ENCODE peak calls at places on chromosomes 5 and 9, in five cellular contexts. H, D, F, I and M are unnamed samples.
A peak's percentile ranks its signal among the peaks of the same experiment; 100 is the strongest.

GRCh38 chr5:59380350-59380951 is 513.1 kb downstream of the PDE4D start:
- DNase-seq in H (no peak), D (no peak), F (no peak), I (no peak), M (no peak)

GRCh38 chr5:54251981-54252380 is 58.4 kb downstream of the ARL15 start:
- DNase-seq in H (no peak), D (no peak), F (no peak), I (no peak), M (no peak)

GRCh38 chr9:33878691-33879366 is 61.9 kb downstream of the UBE2R2 start:
- DNase-seq in H (no peak), D (no peak), F (no peak), I (no peak), M (no peak)

GRCh38 chr9:135744333-135745070 is 42.5 kb downstream of the KCNT1 start:
- DNase-seq in H (no peak), D (no peak), F (no peak), I (no peak), M (no peak)

GRCh38 chr5:139878093-139878492 is 82.5 kb downstream of the PSD2 start:
- DNase-seq in H (no peak), D (no peak), F (no peak), I (no peak), M (no peak)

GRCh38 chr5:90434116-90434714 is 24.7 kb upstream of the CETN3 start:
- DNase-seq in H (peak; percentile 89), D (peak; percentile 21), F (no peak), I (no peak), M (peak; percentile 72)

GRCh38 chr9:107358867-107359440 is 75.9 kb downstream of the RAD23B start:
- DNase-seq in H (no peak), D (no peak), F (no peak), I (no peak), M (no peak)

GRCh38 chr5:132466453-132467291 is 23.9 kb downstream of the IRF1 start:
- DNase-seq in H (no peak), D (no peak), F (no peak), I (peak; percentile 89), M (no peak)

GRCh38 chr5:133779828-133780475 is 167.6 kb upstream of the FSTL4 start:
- DNase-seq in H (peak; percentile 67), D (no peak), F (no peak), I (no peak), M (no peak)

GRCh38 chr9:87862536-87863268 is 20.0 kb upstream of the SPATA31E1 start:
- DNase-seq in H (peak; percentile 57), D (no peak), F (peak; percentile 74), I (no peak), M (no peak)

GRCh38 chr5:122118356-122118948 is 10.9 kb upstream of the ZNF474 start:
- DNase-seq in H (no peak), D (no peak), F (no peak), I (no peak), M (no peak)

GRCh38 chr9:83066771-83067170 is 3.8 kb upstream of the RASEF start:
- DNase-seq in H (no peak), D (no peak), F (no peak), I (no peak), M (no peak)

GRCh38 chr9:114285166-114285867 is 37.6 kb upstream of the ORM1 start:
- DNase-seq in H (peak; percentile 52), D (peak; percentile 85), F (no peak), I (peak; percentile 62), M (peak; percentile 38)

GRCh38 chr5:67147768-67148167 is 48.8 kb downstream of the CD180 start:
- DNase-seq in H (no peak), D (no peak), F (no peak), I (no peak), M (no peak)

GRCh38 chr9:136147038-136147889 is 28.6 kb upstream of the TMEM250 start:
- DNase-seq in H (no peak), D (no peak), F (no peak), I (peak; percentile 41), M (peak; percentile 11)

GRCh38 chr5:138177936-138178515 is 404 bp downstream of the BRD8 start:
- DNase-seq in H (peak; percentile 64), D (no peak), F (no peak), I (no peak), M (peak; percentile 16)

GRCh38 chr5:137070521-137070920 is 428.6 kb downstream of the SPOCK1 start:
- DNase-seq in H (no peak), D (no peak), F (no peak), I (no peak), M (no peak)

GRCh38 chr5:137071526-137071925 is 427.6 kb downstream of the SPOCK1 start:
- DNase-seq in H (no peak), D (no peak), F (no peak), I (no peak), M (no peak)

GRCh38 chr5:137073192-137073591 is 425.9 kb downstream of the SPOCK1 start:
- DNase-seq in H (no peak), D (no peak), F (no peak), I (no peak), M (no peak)

GRCh38 chr5:137072376-137073174 is 426.6 kb downstream of the SPOCK1 start:
- DNase-seq in H (no peak), D (no peak), F (no peak), I (no peak), M (no peak)

DNA sequence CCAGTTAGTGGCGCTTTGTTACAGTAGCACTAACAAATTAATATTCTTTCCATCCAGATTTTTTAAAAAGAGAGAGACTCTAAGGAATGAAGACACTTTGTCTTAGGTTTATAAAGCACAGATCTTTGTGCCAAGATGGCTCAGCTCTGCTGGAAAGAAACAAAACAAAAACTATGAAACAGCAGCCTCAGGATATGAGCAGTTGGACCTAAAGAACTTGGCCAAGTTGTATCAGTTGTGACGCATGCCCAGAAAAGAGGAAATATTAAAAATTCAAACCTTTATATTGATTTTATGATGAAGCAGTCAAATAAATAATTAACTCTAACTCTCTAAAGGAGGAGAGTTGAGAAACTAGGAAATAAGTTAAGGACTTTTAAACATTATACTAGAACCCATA is 427.2 kb downstream of the SPOCK1 start:
- DNase-seq in H (no peak), D (no peak), F (no peak), I (no peak), M (no peak)
- H3K4me3 ChIP-seq in H (no peak overlapping the region), D (no peak overlapping the region), F (no peak overlapping the region), I (no peak overlapping the region), M (no peak overlapping the region)

GRCh38 chr5:149424371-149425315 is 45.6 kb upstream of the IL17B start:
- DNase-seq in H (peak; percentile 90), D (no peak), F (no peak), I (no peak), M (no peak)

GRCh38 chr5:149423287-149424268 is 44.5 kb upstream of the IL17B start:
- DNase-seq in H (peak; percentile 67), D (peak; percentile 60), F (no peak), I (no peak), M (peak; percentile 65)

GRCh38 chr5:149427374-149427773 is 48.3 kb upstream of the IL17B start:
- DNase-seq in H (no peak), D (no peak), F (no peak), I (no peak), M (no peak)

GRCh38 chr5:149426931-149427330 is 47.8 kb upstream of the IL17B start:
- DNase-seq in H (no peak), D (no peak), F (no peak), I (no peak), M (no peak)

DNA sequence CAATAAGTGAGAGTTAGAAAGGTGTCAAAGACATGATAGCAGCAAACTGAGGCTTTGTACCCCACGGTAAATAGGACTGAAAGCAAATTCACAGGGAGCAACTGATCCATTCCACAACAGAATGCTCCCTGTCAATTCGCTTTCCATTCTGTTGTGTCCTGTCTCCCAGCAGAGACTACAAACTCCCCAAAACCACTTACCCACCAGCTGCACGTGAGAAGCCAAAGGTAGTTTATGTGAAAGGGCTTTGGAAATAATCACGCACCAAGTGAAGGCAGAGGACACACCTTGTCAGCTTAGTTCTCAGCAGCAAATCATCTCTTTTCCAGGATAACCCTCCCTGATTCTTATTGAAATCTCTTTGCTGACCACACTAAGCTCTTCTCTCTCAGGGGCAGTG is 46.6 kb upstream of the IL17B start:
- DNase-seq in H (no peak), D (no peak), F (no peak), I (no peak), M (no peak)
- H3K4me1 ChIP-seq in H (peaks cover 9% of the 10 kb centered on the region), D (peaks cover 11% of the 10 kb centered on the region), F (peaks cover 57% of the 10 kb centered on the region), I (no peaks in the 10 kb centered on the region), M (peaks cover 66% of the 10 kb centered on the region)

GRCh38 chr9:111821006-111821528 is 26.3 kb upstream of the SHOC1 start:
- DNase-seq in H (no peak), D (no peak), F (no peak), I (no peak), M (no peak)
- TF ChIP-seq CTCF in H (no peak), D (no peak), F (no peak), I (no peak), M (no peak)

GRCh38 chr5:180208435-180209081 is 453 bp downstream of the RASGEF1C start:
- DNase-seq in H (peak; percentile 77), D (no peak), F (no peak), I (no peak), M (peak; percentile 55)
- H3K4me3 ChIP-seq in H (peak overlapping the region; percentile 74), D (peak overlapping the region; percentile 20), F (peak overlapping the region; percentile 26), I (no peak overlapping the region), M (peak overlapping the region; percentile 45)

DNA sequence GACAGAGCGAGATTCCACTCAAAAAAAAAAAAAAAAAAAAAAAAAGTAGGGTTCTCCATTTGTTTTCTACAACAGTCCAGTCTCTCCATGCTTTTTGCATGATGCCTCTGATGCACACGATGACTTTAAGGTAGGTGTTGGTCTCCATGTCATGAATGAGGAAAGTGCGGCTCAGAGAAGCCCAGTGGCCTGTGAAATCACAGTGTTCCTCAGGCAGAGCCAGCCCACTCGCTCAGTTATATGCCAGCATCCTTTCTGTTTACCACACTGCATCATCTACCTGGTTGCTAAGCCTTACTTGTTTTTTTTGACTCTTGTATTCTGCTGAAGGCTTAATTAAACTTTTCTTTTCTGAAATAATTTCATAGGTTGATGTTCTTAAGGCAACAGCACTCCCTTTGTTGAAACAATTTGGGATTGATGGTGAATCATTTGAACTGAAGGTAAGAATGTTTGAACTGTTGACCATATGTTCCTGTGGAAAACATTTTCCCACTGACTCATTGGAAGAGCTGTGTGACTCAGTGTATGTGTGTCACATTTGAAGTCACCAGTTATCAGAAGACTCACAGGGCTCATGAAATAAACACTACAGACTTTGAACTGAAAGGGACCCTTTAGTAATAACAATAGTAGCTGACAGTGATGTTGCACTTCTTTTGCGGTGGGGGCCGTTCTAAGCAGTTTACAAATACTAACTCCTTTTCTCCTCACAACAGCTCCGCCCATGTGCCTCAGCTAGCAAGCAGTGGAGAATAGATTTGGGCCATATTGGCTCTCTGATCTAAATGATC is 40.2 kb downstream of the RCL1 start:
- DNase-seq in H (no peak), D (no peak), F (no peak), I (no peak), M (no peak)
- H3K4me1 ChIP-seq in H (peaks cover 15% of the 10 kb centered on the region), D (no peaks in the 10 kb centered on the region), F (no peaks in the 10 kb centered on the region), I (no peaks in the 10 kb centered on the region), M (no peaks in the 10 kb centered on the region)